ENCODE peak calls at places on chromosomes 4 and X, in seven cellular contexts. I is fibroblast of the aortic adventitia; Z is NCI-H774; S is AG10803; Y is astrocyte of the spinal cord; C is activated CD4-positive, alpha-beta T cell treated with anti-CD3 and anti-CD28 coated beads for 1 hour; X is stimulated activated CD8-positive, alpha-beta memory T cell treated with anti-CD3 and anti-CD28 coated beads, Interleukin-4, amount 100 ng/mL, for 4 hours. F is an unnamed sample.

GRCh38 chrX:2262679-2263055 is 238.1 kb downstream of the DHRSX start:
- DNase-seq in I (no peak), Z (no peak), S (no peak), Y (no peak), C (no peak), X (no peak), F (no peak)

GRCh38 chrX:68936186-68936585 is 107.4 kb downstream of the EFNB1 start:
- DNase-seq in I (no peak), Z (no peak), S (no peak), Y (no peak), C (no peak), X (no peak), F (no peak)

GRCh38 chr4:14345356-14345775 is 656.9 kb upstream of the CPEB2 start:
- DNase-seq in I (peak; percentile 48), Z (no peak), S (peak; percentile 18), Y (peak; percentile 67), C (no peak), X (no peak), F (peak; percentile 42)

GRCh38 chr4:186266699-186267467 is 894 bp downstream of the F11 start:
- DNase-seq in I (no peak), Z (no peak), S (peak; percentile 35), Y (no peak), C (no peak), X (no peak), F (no peak)

GRCh38 chrX:78029663-78030062 is 60.2 kb upstream of the PGAM4 start:
- DNase-seq in I (peak; percentile 59), Z (no peak), S (peak; percentile 31), Y (peak; percentile 14), C (no peak), X (no peak), F (peak; percentile 1)

GRCh38 chr4:150004481-150004880 is 73.8 kb upstream of the DCLK2 start:
- DNase-seq in I (peak; percentile 72), Z (no peak), S (peak; percentile 75), Y (peak; percentile 70), C (no peak), X (no peak), F (peak; percentile 23)

GRCh38 chrX:40468033-40468979 is 112.5 kb upstream of the ATP6AP2 start:
- DNase-seq in I (peak; percentile 47), Z (peak; percentile 59), S (peak; percentile 64), Y (peak; percentile 29), C (no peak), X (no peak), F (peak; percentile 3)

GRCh38 chr4:157447195-157447594 is 226.7 kb downstream of the GRIA2 start:
- DNase-seq in I (no peak), Z (no peak), S (no peak), Y (no peak), C (no peak), X (no peak), F (no peak)

GRCh38 chrX:67604979-67605703 is 61.3 kb downstream of the AR start:
- DNase-seq in I (peak; percentile 91), Z (no peak), S (peak; percentile 97), Y (peak; percentile 90), C (no peak), X (no peak), F (peak; percentile 94)

GRCh38 chr4:80006935-80007744 is 65.9 kb downstream of the ANTXR2 start:
- DNase-seq in I (peak; percentile 88), Z (no peak), S (peak; percentile 35), Y (peak; percentile 49), C (no peak), X (no peak), F (peak; percentile 44)

GRCh38 chr4:113534698-113535097 is 226.8 kb downstream of the CAMK2D start:
- DNase-seq in I (peak; percentile 80), Z (no peak), S (peak; percentile 33), Y (peak; percentile 7), C (no peak), X (no peak), F (peak; percentile 34)

GRCh38 chrX:139739138-139739537 is 31.2 kb upstream of the MCF2 start:
- DNase-seq in I (peak; percentile 19), Z (no peak), S (peak; percentile 67), Y (peak; percentile 65), C (no peak), X (no peak), F (peak; percentile 22)

GRCh38 chr4:112526061-112526460 is 10.1 kb upstream of the NEUROG2 start:
- DNase-seq in I (peak; percentile 45), Z (no peak), S (peak; percentile 58), Y (no peak), C (no peak), X (no peak), F (no peak)

GRCh38 chr4:705278-706082 is at the start of gene PCGF3:
- DNase-seq in I (peak; percentile 92), Z (peak; percentile 87), S (peak; percentile 92), Y (peak; percentile 96), C (peak; percentile 96), X (peak; percentile 92), F (peak; percentile 94)

GRCh38 chr4:187666634-187667033 is 328.9 kb upstream of the ZFP42 start:
- DNase-seq in I (no peak), Z (no peak), S (peak; percentile 11), Y (no peak), C (no peak), X (no peak), F (no peak)

GRCh38 chr4:5812506-5813229 is 80.2 kb downstream of the CRMP1 start:
- DNase-seq in I (peak; percentile 84), Z (peak; percentile 42), S (peak; percentile 77), Y (peak; percentile 70), C (no peak), X (no peak), F (peak; percentile 60)

GRCh38 chrX:84865113-84865512 is 138.6 kb upstream of the APOOL start:
- DNase-seq in I (no peak), Z (peak; percentile 6), S (no peak), Y (no peak), C (no peak), X (no peak), F (no peak)

GRCh38 chr4:140662082-140662869 is 93.5 kb upstream of the UCP1 start:
- DNase-seq in I (no peak), Z (no peak), S (peak; percentile 31), Y (peak; percentile 22), C (no peak), X (no peak), F (no peak)

GRCh38 chr4:114136067-114136466 is 156.6 kb upstream of the ARSJ start:
- DNase-seq in I (peak; percentile 19), Z (no peak), S (peak; percentile 24), Y (no peak), C (no peak), X (no peak), F (no peak)

GRCh38 chrX:1649623-1650022 is 34.8 kb downstream of the ASMT start:
- DNase-seq in I (no peak), Z (no peak), S (no peak), Y (peak; percentile 25), C (no peak), X (no peak), F (no peak)

GRCh38 chr4:153931804-153932203 is 142.9 kb upstream of the SFRP2 start:
- DNase-seq in I (peak; percentile 34), Z (no peak), S (peak; percentile 84), Y (no peak), C (no peak), X (no peak), F (peak; percentile 44)

GRCh38 chr4:53601251-53601764 is 10.0 kb upstream of the LNX1 start:
- DNase-seq in I (no peak), Z (peak; percentile 90), S (no peak), Y (no peak), C (no peak), X (no peak), F (no peak)

GRCh38 chr4:124640037-124640730 is 72.3 kb downstream of the ANKRD50 start:
- DNase-seq in I (peak; percentile 90), Z (no peak), S (peak; percentile 67), Y (peak; percentile 85), C (no peak), X (no peak), F (peak; percentile 65)

GRCh38 chr4:7199771-7200441 is 7.6 kb downstream of the SORCS2 start:
- DNase-seq in I (no peak), Z (no peak), S (no peak), Y (no peak), C (no peak), X (no peak), F (no peak)

GRCh38 chrX:116318672-116319071 is 117.7 kb upstream of the SLC6A14 start:
- DNase-seq in I (no peak), Z (no peak), S (no peak), Y (peak; percentile 17), C (no peak), X (no peak), F (no peak)

GRCh38 chr4:74823194-74823593 is 28.9 kb upstream of the BTC start:
- DNase-seq in I (no peak), Z (no peak), S (no peak), Y (no peak), C (no peak), X (no peak), F (no peak)

GRCh38 chr4:77566148-77566547 is 39.5 kb upstream of the CXCL13 start:
- DNase-seq in I (no peak), Z (no peak), S (no peak), Y (no peak), C (no peak), X (no peak), F (peak; percentile 34)

GRCh38 chrX:11641368-11641767 is 24.4 kb downstream of the ARHGAP6 start:
- DNase-seq in I (no peak), Z (no peak), S (no peak), Y (no peak), C (no peak), X (no peak), F (peak; percentile 11)

GRCh38 chr4:75948822-75949444 is 8.1 kb upstream of the NAAA start:
- DNase-seq in I (no peak), Z (no peak), S (no peak), Y (no peak), C (no peak), X (no peak), F (no peak)

GRCh38 chrX:29044802-29045201 is 457.6 kb downstream of the IL1RAPL1 start:
- DNase-seq in I (peak; percentile 40), Z (no peak), S (no peak), Y (peak; percentile 16), C (no peak), X (no peak), F (no peak)

GRCh38 chr4:64248151-64248550 is 161.1 kb downstream of the TECRL start:
- DNase-seq in I (no peak), Z (no peak), S (no peak), Y (no peak), C (no peak), X (no peak), F (no peak)

GRCh38 chr4:110411599-110412011 is 64.3 kb upstream of the ENPEP start:
- DNase-seq in I (no peak), Z (no peak), S (no peak), Y (no peak), C (no peak), X (no peak), F (no peak)

GRCh38 chr4:153371835-153372234 is 27.3 kb downstream of the MND1 start:
- DNase-seq in I (no peak), Z (no peak), S (no peak), Y (no peak), C (no peak), X (no peak), F (no peak)

F was measured in fibroblast of gingiva.